ENCODE peak calls at places on chromosomes 6 and 20, in six cellular contexts. U is K562, P is HCT116, S is SK-N-SH, M is H1, O is GM12878. B is an unnamed sample. For H3K79me2, the result is how much of the 10 kb centered on the place peaks cover.

GRCh38 chr6:40349566-40350192 is 237.5 kb downstream of the LRFN2 start:
- DNase-seq in U (no peak), P (no peak), S (no peak), M (peak), O (no peak), B (no peak)

GRCh38 chr6:48881551-48881950 is 581.5 kb downstream of the MMUT start:
- DNase-seq in U (no peak), P (no peak), S (no peak), M (no peak), O (no peak), B (no peak)

GRCh38 chr20:19812696-19813095 is 54.6 kb downstream of the RIN2 start:
- DNase-seq in U (no peak), P (no peak), S (no peak), M (no peak), O (no peak), B (no peak)

GRCh38 chr6:73639015-73639414 is 14.8 kb downstream of the SLC17A5 start:
- DNase-seq in U (no peak), P (no peak), S (no peak), M (no peak), O (no peak), B (no peak)

GRCh38 chr6:18265099-18265372 is 706 bp upstream of the DEK start:
- DNase-seq in U (no peak), P (no peak), S (peak), M (no peak), O (no peak), B (no peak)

GRCh38 chr6:131658287-131658686 is 21.2 kb downstream of the ENPP3 start:
- DNase-seq in U (no peak), P (no peak), S (no peak), M (no peak), O (no peak), B (no peak)

GRCh38 chr6:2853766-2854393 is 12.2 kb upstream of the SERPINB1 start:
- DNase-seq in U (peak), P (peak), S (no peak), M (no peak), O (peak), B (peak)

GRCh38 chr6:159679091-159680077 is 13.7 kb downstream of the SOD2 start:
- DNase-seq in U (no peak), P (no peak), S (no peak), M (no peak), O (no peak), B (no peak)

GRCh38 chr6:138655828-138656227 is 117.7 kb upstream of the CCDC28A start:
- DNase-seq in U (no peak), P (no peak), S (no peak), M (no peak), O (no peak), B (no peak)

GRCh38 chr20:44785768-44786167 is 24.6 kb downstream of the RIMS4 start:
- DNase-seq in U (no peak), P (no peak), S (peak), M (peak), O (no peak), B (no peak)

GRCh38 chr6:93453956-93454355 is 34.6 kb upstream of the EPHA7 start:
- DNase-seq in U (no peak), P (no peak), S (no peak), M (no peak), O (peak), B (no peak)

GRCh38 chr20:45465492-45466266 is 3.9 kb upstream of the WFDC2 start:
- DNase-seq in U (no peak), P (no peak), S (no peak), M (no peak), O (no peak), B (no peak)

GRCh38 chr20:9236408-9236912 is 167.6 kb downstream of the PLCB4 start:
- DNase-seq in U (no peak), P (no peak), S (peak), M (no peak), O (no peak), B (no peak)

GRCh38 chr6:142975272-142975805 is 30.4 kb upstream of the HIVEP2 start:
- DNase-seq in U (no peak), P (no peak), S (no peak), M (no peak), O (no peak), B (peak)
- TF ChIP-seq SIN3A in U (no peak), P (no peak), S (no peak), M (no peak), O (no peak), B (no peak)

DNA sequence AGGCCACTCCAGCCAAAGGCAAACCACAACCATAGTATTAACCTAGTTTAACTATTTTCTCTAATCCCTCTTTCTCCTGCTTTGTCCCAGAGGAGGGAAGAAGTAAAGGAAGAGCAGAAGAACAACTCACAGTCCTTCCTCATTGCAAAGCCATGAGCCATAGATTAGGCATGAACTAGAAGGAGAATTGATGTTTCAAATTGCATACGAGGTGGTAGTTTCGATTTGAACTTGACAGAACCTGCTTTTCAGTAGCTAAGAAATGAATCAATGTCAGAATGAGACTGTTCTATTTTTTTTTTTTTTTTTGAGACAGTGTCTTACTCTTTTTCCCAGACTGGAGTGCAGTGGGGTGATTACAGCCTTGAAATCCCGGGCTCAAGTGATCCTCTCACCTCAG is 48.3 kb downstream of the PROKR2 start:
- DNase-seq in U (no peak), P (no peak), S (no peak), M (no peak), O (no peak), B (no peak)
- H3K27ac ChIP-seq in U (no peak), P (no peak), S (no peak), M (no peak), O (no peak), B (no peak)

DNA sequence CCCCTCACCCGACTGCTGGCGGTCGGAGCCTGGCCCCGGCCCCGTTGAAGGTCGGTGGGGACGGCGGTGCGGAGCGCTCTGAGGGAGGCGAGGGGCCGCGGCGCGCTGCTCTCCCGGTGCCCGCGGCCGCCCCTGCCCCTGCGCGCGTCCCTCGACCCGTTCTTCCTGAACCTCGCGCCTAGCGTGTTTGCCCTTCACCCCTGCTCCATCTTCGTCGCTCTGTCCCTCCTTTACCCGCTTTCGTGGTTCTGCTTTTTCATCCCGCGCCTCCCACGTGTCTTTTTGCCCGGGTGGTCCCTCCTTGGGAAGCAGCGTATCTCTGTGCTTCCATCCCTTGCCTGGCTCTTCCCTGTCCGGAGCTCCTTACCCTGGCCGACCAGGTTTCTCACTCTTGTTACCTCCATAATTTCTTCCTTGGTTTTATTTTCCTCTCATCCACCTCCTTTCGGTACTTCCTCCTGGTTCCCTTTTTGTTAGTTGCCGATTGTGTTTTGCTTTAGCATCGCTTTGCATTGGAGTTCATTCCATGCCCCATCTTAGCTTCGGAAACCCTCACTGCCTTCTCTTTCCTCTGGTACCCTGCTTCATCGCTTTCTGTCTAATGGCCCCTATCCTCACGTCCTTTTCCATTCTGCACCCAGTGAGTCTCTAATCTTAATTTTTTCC is 654 bp downstream of the FAM135A start:
- DNase-seq in U (no peak), P (no peak), S (peak), M (no peak), O (no peak), B (no peak)
- H3K79me2 ChIP-seq in U (half or more), P (half or more), S (under half), M (under half), O (under half), B (under half)

DNA sequence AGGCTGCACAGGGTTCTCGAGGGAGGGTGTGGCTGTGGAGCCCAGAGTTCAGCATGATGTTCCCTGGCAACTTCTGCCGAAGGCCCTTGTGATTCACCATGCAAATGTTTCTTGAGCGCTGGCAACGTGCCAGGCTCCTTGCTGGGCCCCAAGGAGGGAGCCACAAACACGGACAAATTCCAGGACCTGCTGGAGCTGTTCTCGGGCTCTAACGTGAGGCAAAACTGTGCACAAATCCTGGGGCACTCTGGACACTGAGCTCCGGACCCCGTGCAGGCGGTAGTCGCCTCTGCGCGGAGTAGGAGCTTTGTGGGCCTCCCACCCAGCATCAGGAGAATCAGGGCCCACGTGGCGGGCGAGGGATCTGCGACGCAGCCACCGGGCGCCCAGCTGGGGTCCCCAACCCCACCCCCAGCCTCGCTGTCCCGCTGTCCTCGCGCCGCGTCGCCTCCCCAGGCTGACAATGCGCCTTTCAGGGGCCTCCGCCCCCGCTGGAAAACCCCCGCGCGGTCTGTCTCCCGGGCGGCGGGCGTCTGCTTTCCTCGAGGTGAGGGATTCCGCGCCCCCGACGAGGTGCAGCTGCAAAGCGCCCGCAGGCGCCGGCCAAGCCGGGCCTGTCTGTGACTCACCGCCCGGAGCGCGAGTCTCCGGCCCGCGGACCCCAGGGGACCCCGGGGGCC is 31.7 kb upstream of the SCUBE3 start:
- DNase-seq in U (no peak), P (peak), S (peak), M (peak), O (no peak), B (no peak)
- TF ChIP-seq SIN3A in U (no peak), P (no peak), S (no peak), M (no peak), O (no peak), B (no peak)

GRCh38 chr6:158278015-158278414 is 34.2 kb upstream of the TULP4 start:
- DNase-seq in U (no peak), P (no peak), S (no peak), M (no peak), O (no peak), B (no peak)
- H3K27ac ChIP-seq in U (no peak), P (no peak), S (no peak), M (no peak), O (no peak), B (no peak)

GRCh38 chr20:47266847-47267515 is 89.5 kb downstream of the ZMYND8 start:
- DNase-seq in U (no peak), P (no peak), S (no peak), M (no peak), O (no peak), B (no peak)
- H3K79me2 ChIP-seq in U (half or more), P (half or more), S (half or more), M (under half), O (under half), B (half or more)

DNA sequence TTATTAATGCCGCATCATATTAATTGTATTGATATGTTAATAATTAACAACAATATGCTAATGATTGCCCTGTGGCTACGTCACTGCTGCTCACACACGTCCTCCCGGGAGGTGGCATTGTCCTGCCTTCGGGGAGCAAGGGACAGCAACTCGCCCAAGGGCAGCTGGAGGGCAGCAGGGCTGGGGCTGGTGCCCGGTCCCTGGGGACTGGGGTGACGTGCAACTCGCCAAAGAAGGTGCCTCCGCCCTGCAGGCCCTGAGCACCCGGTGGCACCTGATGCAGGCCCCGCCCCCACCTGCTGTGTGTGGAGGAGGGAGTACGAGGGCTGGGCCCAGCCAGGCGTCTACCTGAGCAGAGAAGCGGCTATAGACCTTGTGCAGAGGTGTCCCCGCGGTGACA is 64.9 kb upstream of the SLCO4A1 start:
- DNase-seq in U (no peak), P (no peak), S (no peak), M (no peak), O (no peak), B (no peak)
- TF ChIP-seq SIN3A in U (no peak), P (no peak), S (no peak), M (no peak), O (no peak), B (no peak)

GRCh38 chr6:34022873-34023255 is 123.0 kb downstream of the GRM4 start:
- DNase-seq in U (no peak), P (no peak), S (no peak), M (no peak), O (no peak), B (no peak)
- H3K27ac ChIP-seq in U (no peak), P (no peak), S (no peak), M (no peak), O (no peak), B (no peak)

B was measured in HepG2.